ENCODE peak calls at places on chromosomes 4 and X, in five cellular contexts. H is CD8-positive, alpha-beta T cell; T is CD8-positive, alpha-beta memory T cell; N is neuronal stem cell; L is lower lobe of right lung. O is an unnamed sample. For H3K4me1 and H3K36me3, the result is how much of the 10 kb centered on the place peaks cover.

GRCh38 chr4:7719354-7720174 is 220.1 kb downstream of the AFAP1 start:
- DNase-seq in H (peak), T (peak), N (peak), L (peak), O (no peak)

GRCh38 chr4:36551697-36552214 is 270.3 kb downstream of the DTHD1 start:
- DNase-seq in H (no peak), T (peak), N (no peak), L (no peak), O (no peak)

GRCh38 chr4:82744284-82744963 is 54.2 kb downstream of the SCD5 start:
- DNase-seq in H (no peak), T (no peak), N (no peak), L (peak), O (no peak)

GRCh38 chrX:7077241-7077909 is 70.1 kb upstream of the STS start:
- DNase-seq in H (no peak), T (no peak), N (no peak), L (no peak), O (no peak)

GRCh38 chr4:8536467-8536866 is 43.7 kb upstream of the GPR78 start:
- DNase-seq in H (no peak), T (no peak), N (no peak), L (no peak), O (no peak)

GRCh38 chr4:77852892-77853495 is 9.6 kb upstream of the MRPL1 start:
- DNase-seq in H (peak), T (peak), N (no peak), L (no peak), O (no peak)

GRCh38 chrX:150036181-150036580 is 97.9 kb upstream of the EOLA2 start:
- DNase-seq in H (no peak), T (no peak), N (no peak), L (no peak), O (no peak)

GRCh38 chrX:132741706-132742105 is 216.7 kb downstream of the HS6ST2 start:
- DNase-seq in H (no peak), T (no peak), N (no peak), L (no peak), O (no peak)

GRCh38 chrX:20363003-20363674 is 96.4 kb upstream of the RPS6KA3 start:
- DNase-seq in H (no peak), T (no peak), N (no peak), L (no peak), O (no peak)

GRCh38 chr4:106160560-106160959 is 155.4 kb downstream of the TBCK start:
- DNase-seq in H (no peak), T (no peak), N (no peak), L (no peak), O (no peak)

GRCh38 chrX:9352683-9353430 is 112.0 kb upstream of the TBL1X start:
- DNase-seq in H (peak), T (peak), N (no peak), L (peak), O (no peak)

GRCh38 chrX:115462406-115462805 is 98.6 kb upstream of the PLS3 start:
- DNase-seq in H (no peak), T (no peak), N (no peak), L (no peak), O (no peak)

GRCh38 chr4:72846280-72847111 is 223.0 kb downstream of the COX18 start:
- DNase-seq in H (no peak), T (no peak), N (peak), L (no peak), O (peak)

GRCh38 chr4:5072948-5073347 is 21.7 kb downstream of the STK32B start:
- DNase-seq in H (no peak), T (no peak), N (no peak), L (no peak), O (no peak)

GRCh38 chr4:56757270-56757746 is 64.2 kb downstream of the SPINK2 start:
- DNase-seq in H (peak), T (peak), N (no peak), L (no peak), O (no peak)

GRCh38 chr4:138329506-138330070 is 87.4 kb upstream of the SLC7A11 start:
- DNase-seq in H (no peak), T (no peak), N (no peak), L (no peak), O (no peak)

GRCh38 chr4:82431831-82432230 is 1.4 kb downstream of the ENOPH1 start:
- DNase-seq in H (no peak), T (no peak), N (no peak), L (no peak), O (no peak)

GRCh38 chr4:112127048-112127637 is 18.1 kb upstream of the FAM241A start:
- DNase-seq in H (no peak), T (no peak), N (no peak), L (no peak), O (no peak)

GRCh38 chr4:14583331-14583730 is 418.9 kb upstream of the CPEB2 start:
- DNase-seq in H (no peak), T (no peak), N (no peak), L (no peak), O (no peak)

GRCh38 chr4:118798658-118799057 is 37.3 kb downstream of the SEC24D start:
- DNase-seq in H (no peak), T (no peak), N (no peak), L (no peak), O (no peak)

GRCh38 chrX:66203114-66203513 is 39.1 kb downstream of the HEPH start:
- DNase-seq in H (no peak), T (no peak), N (no peak), L (no peak), O (no peak)

GRCh38 chr4:176354884-176355283 is 35.1 kb downstream of the SPCS3 start:
- DNase-seq in H (no peak), T (no peak), N (no peak), L (no peak), O (no peak)
- H3K27ac ChIP-seq in H (no peak), T (no peak), N (no peak), L (no peak), O (no peak)

GRCh38 chr4:37993806-37994205 is 33.6 kb downstream of the PTTG2 start:
- DNase-seq in H (no peak), T (no peak), N (no peak), L (no peak), O (no peak)

GRCh38 chr4:37994569-37994968 is 34.4 kb downstream of the PTTG2 start:
- DNase-seq in H (no peak), T (no peak), N (no peak), L (no peak), O (no peak)

GRCh38 chr4:37995299-37995821 is 35.2 kb downstream of the PTTG2 start:
- DNase-seq in H (no peak), T (no peak), N (no peak), L (no peak), O (no peak)

GRCh38 chr4:37998225-37998624 is 38.0 kb downstream of the PTTG2 start:
- DNase-seq in H (no peak), T (no peak), N (no peak), L (no peak), O (no peak)

DNA sequence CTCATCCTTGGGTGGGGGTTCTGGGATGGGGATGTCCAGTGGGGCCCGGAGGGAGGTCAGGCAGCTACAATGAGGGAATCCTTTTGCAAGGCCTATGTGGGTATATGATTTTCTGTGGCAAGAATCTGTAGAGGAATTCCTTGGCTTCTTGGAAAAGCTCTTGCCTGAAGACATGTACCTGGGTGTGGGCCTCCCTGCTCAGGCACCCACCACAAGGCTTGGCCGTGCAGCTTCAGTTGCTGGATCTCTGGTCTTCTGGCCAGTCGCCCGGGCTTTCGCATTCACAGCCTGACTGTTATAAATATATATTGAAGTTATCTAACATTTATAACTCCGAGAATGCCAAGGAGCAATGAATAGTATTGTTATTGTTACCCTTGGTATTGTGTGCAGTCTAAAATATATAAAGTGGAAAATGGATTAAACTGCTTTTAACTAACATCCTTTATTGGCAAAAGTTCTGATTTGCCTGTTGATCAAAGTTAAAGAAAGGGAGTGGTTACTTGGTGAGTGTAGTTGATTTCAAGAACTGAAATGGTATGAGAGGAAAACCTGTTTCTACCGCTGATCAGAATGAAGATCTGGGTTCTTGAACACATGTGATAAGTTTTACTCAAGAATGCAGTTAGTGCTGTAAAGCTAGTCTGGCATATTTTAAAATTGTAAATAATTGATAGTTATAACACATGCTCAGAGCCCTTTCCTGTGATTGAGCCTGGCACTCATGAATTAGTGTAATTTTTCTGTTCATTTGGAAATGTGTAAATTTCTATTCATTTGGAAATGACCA is 36.0 kb downstream of the PTTG2 start:
- DNase-seq in H (no peak), T (no peak), N (no peak), L (no peak), O (no peak)
- H3K4me1 ChIP-seq in H (under half), T (under half), N (under half), L (under half), O (under half)

DNA sequence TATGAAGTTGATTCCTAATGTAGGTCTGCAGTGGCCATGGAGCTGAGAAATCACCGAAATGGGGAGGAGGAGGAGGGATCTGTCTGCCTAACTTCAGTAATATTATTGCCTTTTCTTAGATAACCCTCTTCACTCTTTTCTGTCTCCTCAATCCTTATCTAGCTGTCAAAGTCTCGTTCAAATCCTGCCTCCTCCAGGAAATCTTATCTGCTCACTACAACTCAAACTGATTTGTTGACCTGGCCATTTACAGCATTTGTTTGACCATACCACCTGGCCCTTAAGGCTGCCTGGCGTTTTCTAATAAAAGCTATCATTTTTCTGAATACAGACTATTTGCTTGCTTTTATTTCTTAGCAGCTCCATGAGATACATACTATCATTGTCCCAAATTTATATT is 33.8 kb downstream of the GALNT7 start:
- DNase-seq in H (no peak), T (no peak), N (no peak), L (no peak), O (no peak)
- H3K36me3 ChIP-seq in H (under half), T (under half), N (under half), L (under half), O (under half)

GRCh38 chr4:158811704-158812103 is 42.9 kb downstream of the FNIP2 start:
- DNase-seq in H (no peak), T (peak), N (no peak), L (no peak), O (no peak)

GRCh38 chr4:158809611-158810486 is 41.0 kb downstream of the FNIP2 start:
- DNase-seq in H (peak), T (peak), N (no peak), L (no peak), O (no peak)

GRCh38 chr4:158812133-158812532 is 43.3 kb downstream of the FNIP2 start:
- DNase-seq in H (no peak), T (no peak), N (no peak), L (no peak), O (no peak)

GRCh38 chr4:158811216-158811540 is 42.4 kb downstream of the FNIP2 start:
- DNase-seq in H (no peak), T (no peak), N (no peak), L (no peak), O (no peak)

DNA sequence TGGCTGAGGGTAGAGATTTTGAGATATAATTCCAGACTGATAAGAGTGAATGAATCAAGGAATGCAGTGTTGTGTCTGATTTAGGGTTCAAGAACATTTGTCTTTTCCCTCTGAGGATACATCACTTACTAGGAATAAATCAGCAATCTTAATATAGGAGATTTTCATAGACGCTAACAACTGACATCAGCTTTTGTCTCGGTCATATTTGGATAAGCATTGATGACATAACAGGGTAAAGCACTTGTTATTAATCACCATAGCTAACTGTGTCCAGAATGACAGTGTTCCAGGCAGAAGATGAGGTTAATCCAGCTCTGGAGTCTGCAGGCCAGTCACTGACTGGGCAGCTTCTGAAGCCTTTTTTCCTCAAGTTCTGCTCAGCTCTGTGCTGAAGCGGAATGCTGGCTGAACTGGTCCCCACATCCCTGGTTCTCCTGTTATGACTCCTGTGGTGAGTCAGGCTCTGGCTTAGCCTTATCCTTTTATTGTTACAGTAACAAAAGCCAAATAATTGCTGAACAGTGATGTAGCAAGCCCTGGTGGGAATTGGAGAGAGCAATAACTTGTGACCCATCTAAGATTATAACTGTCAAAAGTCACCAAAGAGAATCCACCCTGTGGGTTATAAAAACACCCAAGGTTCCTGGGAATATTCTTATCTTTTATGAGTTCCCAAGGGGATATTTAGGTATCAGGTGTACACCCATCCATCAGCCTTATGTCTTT is 41.8 kb downstream of the FNIP2 start:
- DNase-seq in H (no peak), T (no peak), N (no peak), L (no peak), O (no peak)
- H3K27ac ChIP-seq in H (no peak), T (no peak), N (no peak), L (peak), O (no peak)

O was measured in iPS DF 6.9.